ENCODE peak calls at places on chromosome X, in nine cellular contexts. L, W, O, S, D, G, Y, I and K are unnamed samples.

GRCh38 chrX:47297874-47298273 is 65.1 kb downstream of the USP11 start:
- DNase-seq in S (no peak), Y (no peak), W (no peak), D (no peak), I (peak; percentile 82), L (no peak), O (no peak), G (no peak), K (no peak)

GRCh38 chrX:66200050-66200664 is 36.1 kb downstream of the HEPH start:
- DNase-seq in S (no peak), O (no peak), L (no peak), D (no peak), G (no peak), W (peak; percentile 19), I (no peak), Y (no peak), K (no peak)

GRCh38 chrX:1106478-1107210 is 105.8 kb downstream of the CRLF2 start:
- DNase-seq in D (no peak), S (no peak), W (no peak), L (no peak), Y (no peak), G (no peak), I (no peak), O (no peak), K (no peak)

GRCh38 chrX:153226344-153227190 is 47.5 kb downstream of the MAGEA1 start:
- DNase-seq in W (no peak), O (peak; percentile 39), S (peak; percentile 58), I (peak; percentile 73), D (no peak), G (no peak), L (no peak), Y (peak; percentile 83), K (no peak)

GRCh38 chrX:1026263-1027015 is 186.0 kb downstream of the CRLF2 start:
- DNase-seq in O (no peak), L (no peak), D (no peak), Y (no peak), I (no peak), W (peak; percentile 67), S (no peak), G (no peak), K (no peak)

GRCh38 chrX:132071260-132071659 is 48.2 kb downstream of the STK26 start:
- DNase-seq in S (no peak), L (no peak), W (no peak), Y (no peak), I (peak; percentile 22), D (no peak), O (no peak), G (no peak), K (no peak)

GRCh38 chrX:1725472-1725871 is 110.6 kb downstream of the ASMT start:
- DNase-seq in Y (no peak), L (no peak), D (no peak), W (no peak), O (no peak), S (no peak), G (no peak), I (no peak), K (no peak)

GRCh38 chrX:39850630-39851152 is 247.1 kb downstream of the BCOR start:
- DNase-seq in S (no peak), I (no peak), G (no peak), D (no peak), O (no peak), L (peak; percentile 11), Y (peak; percentile 23), W (peak; percentile 22), K (no peak)

GRCh38 chrX:77014655-77015377 is 432.4 kb upstream of the FGF16 start:
- DNase-seq in G (no peak), W (no peak), I (no peak), L (no peak), O (no peak), D (no peak), Y (peak; percentile 40), S (no peak), K (no peak)

GRCh38 chrX:110743679-110744340 is 51.8 kb downstream of the CHRDL1 start:
- DNase-seq in W (no peak), I (no peak), D (no peak), Y (no peak), G (no peak), L (no peak), O (no peak), S (no peak), K (no peak)

GRCh38 chrX:140346711-140347110 is 158.2 kb downstream of the SOX3 start:
- DNase-seq in O (no peak), S (no peak), Y (no peak), I (peak; percentile 60), G (no peak), L (no peak), W (no peak), D (no peak), K (no peak)

GRCh38 chrX:40262641-40263560 is 165.1 kb upstream of the BCOR start:
- DNase-seq in G (no peak), D (no peak), L (no peak), I (peak; percentile 80), Y (no peak), O (peak; percentile 79), W (no peak), S (no peak), K (no peak)

GRCh38 chrX:46554942-46555341 is 9.7 kb upstream of the ZNF674 start:
- DNase-seq in L (no peak), Y (no peak), W (no peak), I (no peak), S (no peak), O (no peak), D (no peak), G (no peak), K (no peak)

GRCh38 chrX:43559643-43560042 is 96.5 kb upstream of the MAOA start:
- DNase-seq in S (no peak), G (peak; percentile 7), D (no peak), O (peak; percentile 32), W (peak; percentile 20), Y (peak; percentile 50), L (peak; percentile 2), I (peak; percentile 49), K (peak; percentile 51)

GRCh38 chrX:40086569-40087335 is 11.0 kb downstream of the BCOR start:
- DNase-seq in L (no peak), W (no peak), S (peak; percentile 58), G (no peak), Y (no peak), D (no peak), I (no peak), O (no peak), K (no peak)

GRCh38 chrX:71622347-71623104 is 4.2 kb upstream of the CXCR3 start:
- DNase-seq in O (peak; percentile 82), W (no peak), D (peak; percentile 68), L (peak; percentile 55), Y (peak; percentile 38), I (peak; percentile 68), S (no peak), G (peak; percentile 34), K (peak; percentile 55)

GRCh38 chrX:78092296-78092695 is 11.8 kb upstream of the PGK1 start:
- DNase-seq in D (no peak), G (no peak), W (no peak), S (no peak), O (no peak), I (peak; percentile 68), Y (peak; percentile 12), L (no peak), K (no peak)

GRCh38 chrX:44958480-44958879 is 85.5 kb downstream of the KDM6A start:
- DNase-seq in G (no peak), D (no peak), I (no peak), S (no peak), Y (no peak), W (no peak), O (no peak), L (no peak), K (no peak)

GRCh38 chrX:132231587-132231986 is 12.3 kb upstream of the RAP2C start:
- DNase-seq in S (no peak), L (no peak), O (no peak), G (no peak), W (no peak), Y (no peak), I (no peak), D (no peak), K (no peak)

GRCh38 chrX:35244796-35245508 is 302.4 kb downstream of the FAM47B start:
- DNase-seq in L (no peak), O (no peak), D (peak; percentile 59), Y (no peak), S (peak; percentile 39), G (no peak), I (no peak), W (no peak), K (no peak)

GRCh38 chrX:131854586-131854985 is 168.5 kb upstream of the STK26 start:
- DNase-seq in I (peak; percentile 2), W (no peak), D (no peak), O (no peak), Y (no peak), G (no peak), S (no peak), L (no peak), K (no peak)

GRCh38 chrX:110021180-110022022 is 18.5 kb downstream of the TMEM164 start:
- DNase-seq in W (no peak), I (no peak), G (no peak), O (no peak), S (no peak), L (no peak), D (no peak), Y (no peak), K (no peak)

GRCh38 chrX:135549519-135549918 is 29.1 kb downstream of the INTS6L start:
- DNase-seq in D (no peak), W (no peak), Y (no peak), O (no peak), G (no peak), S (no peak), L (no peak), I (no peak), K (no peak)

GRCh38 chrX:67408423-67409079 is 135.3 kb upstream of the AR start:
- DNase-seq in G (no peak), W (no peak), D (no peak), Y (no peak), I (no peak), O (no peak), L (no peak), S (peak; percentile 40), K (no peak)

GRCh38 chrX:131025336-131025735 is 32.8 kb upstream of the ARHGAP36 start:
- DNase-seq in S (no peak), G (no peak), W (no peak), I (no peak), Y (no peak), D (no peak), O (no peak), L (no peak), K (no peak)

GRCh38 chrX:109533005-109533404 is 3.6 kb upstream of the NXT2 start:
- DNase-seq in S (no peak), O (no peak), D (no peak), I (no peak), W (peak; percentile 0), Y (no peak), G (no peak), L (no peak), K (no peak)

GRCh38 chrX:153635788-153636668 is 11.0 kb upstream of the DUSP9 start:
- DNase-seq in I (peak; percentile 69), W (no peak), L (no peak), Y (no peak), O (no peak), S (no peak), D (peak; percentile 60), G (peak; percentile 31), K (no peak)